ENCODE peak calls at places on chromosome 18, in five cellular contexts. J, F, E, V and M are unnamed samples.

GRCh38 chr18:35497006-35497333 is 790 bp downstream of the INO80C start:
- DNase-seq in E (peak), J (no peak), F (peak), V (no peak), M (no peak)

GRCh38 chr18:47985837-47986236 is 55.4 kb upstream of the SMAD2 start:
- DNase-seq in F (no peak), V (no peak), E (no peak), J (no peak), M (no peak)

GRCh38 chr18:2911533-2911932 is 64.7 kb downstream of the EMILIN2 start:
- DNase-seq in V (no peak), E (no peak), J (no peak), F (no peak), M (no peak)

GRCh38 chr18:57077786-57078552 is 68.9 kb upstream of the BOD1L2 start:
- DNase-seq in J (no peak), V (no peak), E (no peak), F (no peak), M (no peak)

GRCh38 chr18:48787523-48788151 is 163.1 kb downstream of the SMAD7 start:
- DNase-seq in J (no peak), E (no peak), V (peak), F (no peak), M (no peak)

GRCh38 chr18:13448028-13448795 is 229.7 kb downstream of the LDLRAD4 start:
- DNase-seq in F (no peak), V (no peak), J (no peak), E (no peak), M (no peak)

GRCh38 chr18:715626-716025 is 3.2 kb upstream of the ENOSF1 start:
- DNase-seq in F (no peak), V (no peak), E (no peak), J (no peak), M (no peak)

GRCh38 chr18:69411199-69411598 is 10.5 kb downstream of the DOK6 start:
- DNase-seq in F (no peak), E (no peak), J (no peak), V (no peak), M (no peak)

GRCh38 chr18:75070235-75070624 is 138.7 kb downstream of the PTGR3 start:
- DNase-seq in F (no peak), V (no peak), J (no peak), E (no peak), M (no peak)

GRCh38 chr18:76407681-76408080 is 87.4 kb downstream of the ZNF516 start:
- DNase-seq in V (no peak), J (no peak), F (no peak), E (no peak), M (no peak)

GRCh38 chr18:5295231-5295920 is at the start of gene ZBTB14:
- DNase-seq in J (peak), V (peak), E (peak), F (peak), M (peak)

GRCh38 chr18:67705748-67706147 is 189.2 kb upstream of the DSEL start:
- DNase-seq in J (no peak), F (no peak), V (no peak), E (no peak), M (no peak)

GRCh38 chr18:7325126-7325430 is 94.2 kb downstream of the LRRC30 start:
- DNase-seq in V (no peak), F (no peak), J (no peak), E (no peak), M (no peak)

GRCh38 chr18:25650201-25650941 is 298.4 kb upstream of the ZNF521 start:
- DNase-seq in E (no peak), J (no peak), V (no peak), F (no peak), M (no peak)

GRCh38 chr18:23547806-23548205 is 38.5 kb downstream of the NPC1 start:
- DNase-seq in J (no peak), E (no peak), F (peak), V (no peak), M (no peak)

GRCh38 chr18:46649071-46649862 is 7.8 kb downstream of the LOXHD1 start:
- DNase-seq in J (no peak), E (no peak), V (peak), F (no peak), M (no peak)

GRCh38 chr18:44548291-44549221 is 132.1 kb upstream of the SETBP1 start:
- DNase-seq in F (no peak), E (no peak), V (no peak), J (no peak), M (no peak)

GRCh38 chr18:74215863-74216262 is 67.5 kb downstream of the TIMM21 start:
- DNase-seq in E (no peak), F (no peak), J (no peak), V (no peak), M (no peak)

GRCh38 chr18:62957885-62958472 is 242.6 kb downstream of the PHLPP1 start:
- DNase-seq in J (no peak), F (no peak), V (no peak), E (no peak), M (peak)

GRCh38 chr18:76209597-76209996 is 285.4 kb downstream of the ZNF516 start:
- DNase-seq in J (no peak), V (no peak), F (no peak), E (no peak), M (no peak)

GRCh38 chr18:43484710-43485109 is 207.4 kb upstream of the SYT4 start:
- DNase-seq in F (peak), V (no peak), E (no peak), J (no peak), M (no peak)

GRCh38 chr18:37397814-37398213 is 167.8 kb downstream of the CELF4 start:
- DNase-seq in V (no peak), J (no peak), E (no peak), F (no peak), M (no peak)

GRCh38 chr18:52341617-52342381 is 1.8 kb downstream of the DCC start:
- DNase-seq in V (no peak), J (peak), E (no peak), F (peak), M (no peak)

GRCh38 chr18:56407631-56408030 is 230.8 kb downstream of the TXNL1 start:
- DNase-seq in F (no peak), J (no peak), V (no peak), E (no peak), M (no peak)

GRCh38 chr18:46393230-46393629 is 263.8 kb downstream of the LOXHD1 start:
- DNase-seq in J (no peak), V (no peak), F (no peak), E (no peak), M (no peak)

GRCh38 chr18:50315100-50315871 is 27.8 kb upstream of the CXXC1 start:
- DNase-seq in E (no peak), J (no peak), F (no peak), V (no peak), M (no peak)

GRCh38 chr18:33812186-33812585 is 234.2 kb downstream of the ASXL3 start:
- DNase-seq in J (no peak), V (no peak), F (peak), E (no peak), M (no peak)

GRCh38 chr18:22673182-22673862 is 255.6 kb upstream of the CTAGE1 start:
- DNase-seq in E (no peak), V (no peak), F (no peak), J (no peak), M (no peak)

GRCh38 chr18:44997139-44997538 is 316.5 kb downstream of the SETBP1 start:
- DNase-seq in J (no peak), V (no peak), E (no peak), F (no peak), M (no peak)